ENCODE peak calls at places on chromosomes 16 and 17, in nine cellular contexts. F, W, S, E, O, Y, H, B and Q are unnamed samples.

GRCh38 chr17:28958820-28959455 is 7.6 kb upstream of the PHF12 start:
- DNase-seq in F (no peak), W (no peak), S (no peak), E (no peak), O (no peak), Y (no peak), H (no peak), B (no peak), Q (no peak)

GRCh38 chr17:79760197-79760906 is 17.6 kb upstream of the CBX2 start:
- DNase-seq in F (no peak), W (no peak), S (no peak), E (no peak), O (no peak), Y (no peak), H (no peak), B (no peak), Q (no peak)

GRCh38 chr17:74393323-74393942 is 26.1 kb downstream of the GPR142 start:
- DNase-seq in F (no peak), W (no peak), S (no peak), E (no peak), O (no peak), Y (no peak), H (no peak), B (no peak), Q (no peak)

GRCh38 chr16:15788846-15789239 is 68.0 kb downstream of the MYH11 start:
- DNase-seq in F (no peak), W (no peak), S (no peak), E (no peak), O (no peak), Y (no peak), H (no peak), B (no peak), Q (no peak)

GRCh38 chr16:9599415-9600110 is 508.1 kb downstream of the HAPSTR1 start:
- DNase-seq in F (no peak), W (no peak), S (no peak), E (no peak), O (no peak), Y (no peak), H (no peak), B (no peak), Q (no peak)

GRCh38 chr17:37239690-37240344 is 136.0 kb upstream of the C17orf78 start:
- DNase-seq in F (peak), W (no peak), S (no peak), E (peak), O (peak), Y (peak), H (no peak), B (peak), Q (peak)

GRCh38 chr17:78745407-78746088 is 36.5 kb downstream of the CYTH1 start:
- DNase-seq in F (peak), W (peak), S (no peak), E (peak), O (peak), Y (peak), H (peak), B (peak), Q (peak)

GRCh38 chr16:1024126-1024525 is 42.6 kb downstream of the SOX8 start:
- DNase-seq in F (no peak), W (no peak), S (no peak), E (no peak), O (no peak), Y (no peak), H (no peak), B (no peak), Q (no peak)

GRCh38 chr17:2395258-2396170 is 5.3 kb downstream of the MNT start:
- DNase-seq in F (no peak), W (peak), S (no peak), E (peak), O (no peak), Y (peak), H (no peak), B (peak), Q (no peak)

GRCh38 chr16:65095090-65095728 is 26.7 kb downstream of the CDH11 start:
- DNase-seq in F (no peak), W (no peak), S (no peak), E (no peak), O (no peak), Y (no peak), H (no peak), B (no peak), Q (no peak)

GRCh38 chr16:14151256-14152030 is 80.3 kb downstream of the MRTFB start:
- DNase-seq in F (no peak), W (no peak), S (no peak), E (no peak), O (peak), Y (no peak), H (no peak), B (no peak), Q (no peak)

GRCh38 chr16:87332150-87332549 is 15.0 kb upstream of the C16orf95 start:
- DNase-seq in F (no peak), W (no peak), S (no peak), E (peak), O (peak), Y (no peak), H (no peak), B (peak), Q (no peak)

GRCh38 chr16:30774367-30775130 is 12.4 kb downstream of the RNF40 start:
- DNase-seq in F (no peak), W (no peak), S (no peak), E (no peak), O (no peak), Y (no peak), H (no peak), B (no peak), Q (no peak)

GRCh38 chr17:44375196-44376017 is 11.8 kb upstream of the FAM171A2 start:
- DNase-seq in F (no peak), W (no peak), S (no peak), E (no peak), O (no peak), Y (no peak), H (no peak), B (no peak), Q (no peak)

GRCh38 chr17:16941072-16941641 is 30.8 kb downstream of the TNFRSF13B start:
- DNase-seq in F (no peak), W (no peak), S (no peak), E (no peak), O (no peak), Y (no peak), H (no peak), B (no peak), Q (no peak)

GRCh38 chr16:11208916-11209665 is 46.9 kb downstream of the SOCS1 start:
- DNase-seq in F (no peak), W (no peak), S (no peak), E (no peak), O (no peak), Y (peak), H (no peak), B (no peak), Q (no peak)

GRCh38 chr17:32341141-32341856 is 674 bp downstream of the C17orf75 start:
- DNase-seq in F (no peak), W (no peak), S (peak), E (no peak), O (peak), Y (peak), H (peak), B (peak), Q (no peak)

GRCh38 chr16:29760567-29761279 is 14.9 kb upstream of the C16orf54 start:
- DNase-seq in F (no peak), W (no peak), S (no peak), E (no peak), O (no peak), Y (no peak), H (peak), B (no peak), Q (no peak)

GRCh38 chr17:62791235-62792121 is 16.6 kb downstream of the MARCHF10 start:
- DNase-seq in F (peak), W (peak), S (no peak), E (peak), O (peak), Y (peak), H (no peak), B (peak), Q (peak)

GRCh38 chr16:3157229-3158013 is 22.6 kb downstream of the ZNF213 start:
- DNase-seq in F (peak), W (peak), S (peak), E (peak), O (peak), Y (peak), H (peak), B (peak), Q (peak)

GRCh38 chr16:68272501-68273209 is 8.3 kb downstream of the SLC7A6 start:
- DNase-seq in F (no peak), W (no peak), S (peak), E (no peak), O (no peak), Y (no peak), H (no peak), B (no peak), Q (no peak)

GRCh38 chr17:29483503-29483902 is 83.3 kb downstream of the ABHD15 start:
- DNase-seq in F (no peak), W (no peak), S (no peak), E (no peak), O (no peak), Y (no peak), H (no peak), B (no peak), Q (peak)

GRCh38 chr17:12415031-12415430 is 250.7 kb upstream of the MYOCD start:
- DNase-seq in F (peak), W (peak), S (no peak), E (peak), O (no peak), Y (no peak), H (no peak), B (peak), Q (no peak)

GRCh38 chr16:30771726-30772125 is 9.6 kb downstream of the RNF40 start:
- DNase-seq in F (no peak), W (no peak), S (no peak), E (no peak), O (peak), Y (no peak), H (no peak), B (peak), Q (no peak)

GRCh38 chr16:59440-60059 is 5.9 kb downstream of the SNRNP25 start:
- DNase-seq in F (no peak), W (no peak), S (no peak), E (no peak), O (no peak), Y (no peak), H (no peak), B (no peak), Q (no peak)

GRCh38 chr17:18139092-18139491 is 30.5 kb downstream of the MYO15A start:
- DNase-seq in F (no peak), W (no peak), S (no peak), E (no peak), O (no peak), Y (no peak), H (no peak), B (no peak), Q (no peak)

GRCh38 chr16:72113616-72113945 is 19.9 kb downstream of the DHX38 start:
- DNase-seq in F (no peak), W (no peak), S (no peak), E (no peak), O (no peak), Y (no peak), H (no peak), B (no peak), Q (no peak)

GRCh38 chr17:63647065-63647725 is 25.0 kb downstream of the MAP3K3 start:
- DNase-seq in F (no peak), W (peak), S (no peak), E (peak), O (peak), Y (no peak), H (no peak), B (peak), Q (peak)

GRCh38 chr17:41107941-41108445 is 2.8 kb downstream of the KRTAP4-9 start:
- DNase-seq in F (no peak), W (no peak), S (no peak), E (peak), O (peak), Y (peak), H (no peak), B (no peak), Q (no peak)

GRCh38 chr16:21223787-21224186 is 9.7 kb upstream of the ANKS4B start:
- DNase-seq in F (no peak), W (no peak), S (no peak), E (no peak), O (no peak), Y (no peak), H (peak), B (no peak), Q (no peak)

GRCh38 chr17:5825717-5826330 is 241.5 kb upstream of the NLRP1 start:
- DNase-seq in F (no peak), W (peak), S (no peak), E (peak), O (peak), Y (no peak), H (no peak), B (peak), Q (no peak)

GRCh38 chr16:29845656-29846055 is 17.4 kb downstream of the CDIPT start:
- DNase-seq in F (no peak), W (no peak), S (no peak), E (no peak), O (no peak), Y (no peak), H (no peak), B (no peak), Q (no peak)

GRCh38 chr17:33225509-33225908 is 67.6 kb downstream of the ASIC2 start:
- DNase-seq in F (no peak), W (no peak), S (no peak), E (no peak), O (no peak), Y (no peak), H (no peak), B (no peak), Q (no peak)

GRCh38 chr17:4721203-4722135 is 9.8 kb upstream of the MED11 start:
- DNase-seq in F (no peak), W (peak), S (no peak), E (peak), O (peak), Y (no peak), H (peak), B (peak), Q (peak)

GRCh38 chr17:14156689-14157088 is 80.0 kb downstream of the CDRT15 start:
- DNase-seq in F (peak), W (no peak), S (no peak), E (peak), O (no peak), Y (peak), H (peak), B (peak), Q (peak)